ENCODE peak calls at places on chromosomes 11 and 22, in ten cellular contexts. R is left ventricle myocardium superior, T is endothelial cell, Q is kidney tubule cell, Z is nephron progenitor cell, X is NCI-H1105, E is H54, D is erythroblast, Y is amygdala, H is fibroblast of mammary gland. K is an unnamed sample.
A peak's percentile ranks its signal among the peaks of the same experiment; 100 is the strongest.

GRCh38 chr11:12103411-12104225 is 6.8 kb upstream of the MICAL2 start:
- DNase-seq in T (no peak), Q (peak; percentile 60), Y (no peak), E (no peak), X (no peak), D (no peak), Z (no peak), R (no peak), H (no peak), K (no peak)

GRCh38 chr11:102115557-102115956 is 5.3 kb downstream of the YAP1 start:
- DNase-seq in H (peak; percentile 69), R (no peak), Y (no peak), Z (no peak), E (no peak), X (no peak), T (no peak), Q (peak; percentile 94), D (no peak), K (no peak)

GRCh38 chr11:75795276-75796090 is 19.5 kb upstream of the UVRAG start:
- DNase-seq in Y (no peak), D (no peak), T (no peak), X (no peak), R (no peak), H (no peak), Z (no peak), Q (peak; percentile 33), E (no peak), K (no peak)

GRCh38 chr11:112292785-112293407 is 32.2 kb upstream of the PLET1 start:
- DNase-seq in T (no peak), R (no peak), Z (no peak), X (no peak), H (peak; percentile 84), D (peak; percentile 85), Q (peak; percentile 82), Y (no peak), E (no peak), K (no peak)

GRCh38 chr11:77510095-77510494 is 36.2 kb upstream of the PAK1 start:
- DNase-seq in Q (no peak), R (no peak), D (no peak), Z (no peak), Y (no peak), X (peak; percentile 6), T (no peak), E (no peak), H (no peak), K (no peak)

GRCh38 chr22:28375761-28376534 is 303.7 kb downstream of the TTC28 start:
- DNase-seq in T (no peak), Z (no peak), D (no peak), H (peak; percentile 47), E (no peak), Y (no peak), X (no peak), Q (no peak), R (no peak), K (no peak)

GRCh38 chr11:2662430-2663299 is 37.1 kb downstream of the KCNQ1OT1 start:
- DNase-seq in R (no peak), H (no peak), X (no peak), Q (no peak), Y (no peak), D (no peak), T (no peak), E (no peak), Z (no peak), K (no peak)

GRCh38 chr11:116580828-116581227 is 192.0 kb downstream of the BUD13 start:
- DNase-seq in Z (peak; percentile 38), T (peak; percentile 15), D (no peak), Q (no peak), X (no peak), Y (peak; percentile 63), H (no peak), E (no peak), R (no peak), K (peak; percentile 58)

GRCh38 chr22:46894081-46894671 is 131.7 kb downstream of the TBC1D22A start:
- DNase-seq in X (no peak), Z (no peak), T (no peak), D (no peak), Y (no peak), E (no peak), H (peak; percentile 42), Q (no peak), R (peak; percentile 47), K (peak; percentile 28)

GRCh38 chr11:106012744-106013143 is 9.3 kb downstream of the MSANTD4 start:
- DNase-seq in Z (no peak), T (no peak), X (no peak), D (peak; percentile 35), E (no peak), R (no peak), Q (peak; percentile 17), Y (peak; percentile 2), H (peak; percentile 85), K (no peak)